ENCODE peak calls at places on chromosomes 4 and X, in seven cellular contexts. O is stimulated activated CD4-positive, alpha-beta T cell treated with anti-CD3 and anti-CD28 coated beads, TNF-alpha, amount 100 ng/mL, for 4 hours; H is astrocyte of the cerebellum; X is nephron progenitor cell; C is G401; F is AG04449; E is CD8-positive, alpha-beta T cell. G is an unnamed sample.

GRCh38 chr4:159367421-159368105 is 264.7 kb downstream of the RAPGEF2 start:
- DNase-seq in O (no peak), E (no peak), X (no peak), F (no peak), H (no peak), C (no peak), G (no peak)

GRCh38 chr4:168832746-168833575 is 177.1 kb downstream of the CBR4 start:
- DNase-seq in F (no peak), H (no peak), C (peak; percentile 74), O (no peak), E (no peak), X (peak; percentile 73), G (peak; percentile 17)

GRCh38 chrX:15471016-15471415 is 22.1 kb downstream of the PIR start:
- DNase-seq in H (peak; percentile 36), C (peak; percentile 61), E (peak; percentile 40), F (no peak), O (peak; percentile 17), X (peak; percentile 72), G (peak; percentile 72)

GRCh38 chr4:125397226-125397625 is 82.5 kb downstream of the FAT4 start:
- DNase-seq in E (no peak), X (no peak), O (no peak), F (no peak), C (no peak), H (no peak), G (no peak)

GRCh38 chrX:36640232-36640631 is 367.9 kb upstream of the FAM47C start:
- DNase-seq in C (no peak), F (no peak), H (no peak), O (no peak), X (no peak), E (no peak), G (no peak)

GRCh38 chrX:103157511-103158316 is 57.2 kb upstream of the BEX4 start:
- DNase-seq in X (peak; percentile 21), C (peak; percentile 48), F (no peak), E (no peak), H (peak; percentile 5), O (no peak), G (peak; percentile 41)

GRCh38 chr4:131441004-131441688 is 1707.9 kb upstream of the PCDH10 start:
- DNase-seq in X (no peak), F (no peak), O (no peak), C (no peak), H (no peak), E (no peak), G (no peak)

GRCh38 chrX:84634201-84634782 is 132.0 kb upstream of the HDX start:
- DNase-seq in E (no peak), H (no peak), O (no peak), X (no peak), C (no peak), F (no peak), G (no peak)

GRCh38 chrX:17758382-17758781 is 21.1 kb downstream of the SCML1 start:
- DNase-seq in H (no peak), F (no peak), X (no peak), C (no peak), O (no peak), E (no peak), G (no peak)

GRCh38 chrX:101483705-101484104 is 1.6 kb upstream of the ARMCX4 start:
- DNase-seq in X (no peak), E (no peak), F (no peak), H (no peak), O (no peak), C (no peak), G (no peak)

GRCh38 chr4:30948653-30949052 is 228.5 kb downstream of the PCDH7 start:
- DNase-seq in X (no peak), H (no peak), F (no peak), O (no peak), C (no peak), E (no peak), G (no peak)

GRCh38 chr4:148216866-148217814 is 225.1 kb downstream of the NR3C2 start:
- DNase-seq in X (no peak), E (peak; percentile 19), F (no peak), O (no peak), C (peak; percentile 75), H (peak; percentile 51), G (no peak)

GRCh38 chr4:68683034-68683433 is 12.6 kb upstream of the UGT2B15 start:
- DNase-seq in X (no peak), H (no peak), C (no peak), O (no peak), F (no peak), E (no peak), G (no peak)

GRCh38 chr4:23945521-23946017 is 55.7 kb upstream of the PPARGC1A start:
- DNase-seq in O (no peak), C (no peak), E (no peak), F (no peak), H (no peak), X (no peak), G (peak; percentile 59)

GRCh38 chr4:2696423-2696822 is 59.7 kb downstream of the TNIP2 start:
- DNase-seq in E (no peak), X (peak; percentile 14), F (no peak), O (no peak), H (no peak), C (no peak), G (no peak)

G was measured in Calu3.